ENCODE peak calls at places on chromosomes 12 and 14, in five cellular contexts. K is fibroblast of mammary gland; Y is esophagus squamous epithelium; S is CD8-positive, alpha-beta T cell; P is glutamatergic neuron. G is an unnamed sample.

GRCh38 chr12:45547822-45548221 is 181.7 kb upstream of the ARID2 start:
- DNase-seq in S (no peak), K (peak), Y (no peak), P (no peak), G (peak)

GRCh38 chr12:107903377-107904061 is 129.0 kb downstream of the ASCL4 start:
- DNase-seq in S (no peak), Y (peak), P (peak), K (no peak), G (peak)

GRCh38 chr12:7269273-7269672 is 34.6 kb upstream of the ACSM4 start:
- DNase-seq in P (no peak), K (peak), S (no peak), Y (no peak), G (no peak)

GRCh38 chr12:51904951-51905471 is 2.3 kb upstream of the ACVRL1 start:
- DNase-seq in Y (no peak), K (peak), P (no peak), S (no peak), G (peak)

GRCh38 chr12:104701301-104701700 is 244.6 kb downstream of the CHST11 start:
- DNase-seq in Y (no peak), P (no peak), K (no peak), S (no peak), G (no peak)

GRCh38 chr12:117967512-117967911 is 1.3 kb downstream of the KSR2 start:
- DNase-seq in S (no peak), Y (no peak), P (no peak), K (no peak), G (no peak)

GRCh38 chr14:96253140-96253539 is 2.9 kb upstream of the BDKRB1 start:
- DNase-seq in P (no peak), S (no peak), K (peak), Y (no peak), G (peak)

GRCh38 chr12:131003676-131004075 is 50.0 kb downstream of the ADGRD1 start:
- DNase-seq in Y (no peak), S (no peak), K (no peak), P (no peak), G (no peak)

GRCh38 chr14:46048127-46048526 is 603.5 kb downstream of the RPL10L start:
- DNase-seq in Y (no peak), P (peak), S (no peak), K (peak), G (peak)

GRCh38 chr12:70561550-70561949 is 75.7 kb downstream of the PTPRB start:
- DNase-seq in P (no peak), K (no peak), Y (no peak), S (no peak), G (no peak)

GRCh38 chr12:7241404-7242005 is 52.0 kb downstream of the PEX5 start:
- DNase-seq in K (peak), P (no peak), S (no peak), Y (no peak), G (peak)

GRCh38 chr12:116927244-116927940 is 16.6 kb downstream of the FBXW8 start:
- DNase-seq in P (no peak), Y (no peak), S (no peak), K (no peak), G (no peak)

GRCh38 chr14:96206461-96206860 is 1.8 kb downstream of the BDKRB2 start:
- DNase-seq in S (no peak), K (no peak), P (no peak), Y (no peak), G (peak)

GRCh38 chr12:131592972-131593371 is 117.9 kb upstream of the SFSWAP start:
- DNase-seq in S (no peak), K (no peak), Y (no peak), P (peak), G (no peak)

GRCh38 chr12:58774731-58775130 is 145.6 kb downstream of the LRIG3 start:
- DNase-seq in K (no peak), P (no peak), Y (no peak), S (no peak), G (no peak)

GRCh38 chr14:56118611-56119181 is 485 bp downstream of the PELI2 start:
- DNase-seq in S (no peak), P (no peak), K (no peak), Y (no peak), G (no peak)

GRCh38 chr12:1046727-1047126 is 55.7 kb downstream of the ERC1 start:
- DNase-seq in P (no peak), K (no peak), S (no peak), Y (no peak), G (no peak)

GRCh38 chr14:62189698-62190097 is 427.5 kb downstream of the SNAPC1 start:
- DNase-seq in S (no peak), P (no peak), Y (no peak), K (peak), G (peak)

GRCh38 chr12:65269603-65270002 is 8.9 kb upstream of the MSRB3 start:
- DNase-seq in S (no peak), P (no peak), K (no peak), Y (no peak), G (peak)

GRCh38 chr12:131795688-131796410 is 32.3 kb upstream of the MMP17 start:
- DNase-seq in S (no peak), Y (no peak), P (no peak), K (no peak), G (peak)

GRCh38 chr14:106738075-106738474 is 1211.7 kb downstream of the TMEM121 start:
- DNase-seq in S (no peak), Y (no peak), P (no peak), K (no peak), G (no peak)

GRCh38 chr12:12561305-12562015 is 1.2 kb downstream of the DUSP16 start:
- DNase-seq in Y (no peak), S (peak), K (peak), P (peak), G (peak)

DNA sequence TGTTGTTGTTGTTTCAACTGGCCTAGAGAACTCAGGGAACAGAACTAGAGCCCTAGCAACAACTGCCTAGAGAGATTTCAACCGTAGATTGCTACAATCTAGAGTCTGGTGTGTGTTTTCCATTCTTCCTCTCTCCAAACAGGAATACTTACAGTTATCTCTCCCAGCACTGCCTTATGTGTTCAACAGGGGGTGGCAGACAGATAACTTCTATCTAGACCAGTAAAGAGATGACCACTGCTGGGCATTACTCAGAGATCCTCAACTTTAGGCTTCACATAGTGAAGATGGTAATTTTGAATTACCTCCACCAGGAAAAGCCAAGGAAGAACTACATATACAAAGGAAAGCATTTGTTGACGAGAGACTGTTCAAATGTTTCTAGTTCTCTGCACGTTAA is 4.8 kb downstream of the TXNDC16 start:
- DNase-seq in K (no peak), P (no peak), S (no peak), Y (no peak), G (no peak)
- TF ChIP-seq CTCF in K (peak), P (no peak), S (no peak), Y (no peak), G (no peak)

DNA sequence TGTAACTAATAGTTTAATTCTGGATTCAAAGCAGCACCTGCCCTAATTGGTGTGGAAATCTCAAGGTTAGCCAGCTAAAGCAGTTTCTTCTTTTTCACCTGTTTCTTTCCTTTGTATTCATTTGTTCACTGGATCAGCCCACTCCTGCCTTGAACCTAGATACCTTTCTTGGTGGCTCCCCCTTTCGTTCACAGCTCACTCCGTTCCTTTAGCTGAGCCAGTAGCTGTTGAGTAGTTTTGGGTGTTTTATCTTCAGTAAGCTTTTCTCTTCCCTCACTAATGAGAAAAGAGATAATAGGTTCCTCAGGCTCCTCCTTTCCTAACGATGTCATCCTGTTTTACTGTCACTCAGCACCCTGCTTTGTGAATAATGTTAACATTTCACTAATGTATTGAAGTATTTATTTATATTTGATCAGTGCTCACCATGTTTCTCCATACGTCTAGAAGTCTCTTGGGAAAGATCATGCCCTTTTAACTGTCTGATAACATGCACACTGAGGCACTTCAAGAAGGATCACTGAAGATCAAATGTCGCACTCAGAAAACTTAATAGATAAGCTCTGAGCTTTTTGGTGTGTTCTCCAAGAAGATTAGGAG is 121.1 kb downstream of the TGFB3 start:
- DNase-seq in P (no peak), Y (no peak), S (no peak), K (no peak), G (no peak)
- TF ChIP-seq CTCF in P (no peak), Y (no peak), S (no peak), K (no peak), G (no peak)

DNA sequence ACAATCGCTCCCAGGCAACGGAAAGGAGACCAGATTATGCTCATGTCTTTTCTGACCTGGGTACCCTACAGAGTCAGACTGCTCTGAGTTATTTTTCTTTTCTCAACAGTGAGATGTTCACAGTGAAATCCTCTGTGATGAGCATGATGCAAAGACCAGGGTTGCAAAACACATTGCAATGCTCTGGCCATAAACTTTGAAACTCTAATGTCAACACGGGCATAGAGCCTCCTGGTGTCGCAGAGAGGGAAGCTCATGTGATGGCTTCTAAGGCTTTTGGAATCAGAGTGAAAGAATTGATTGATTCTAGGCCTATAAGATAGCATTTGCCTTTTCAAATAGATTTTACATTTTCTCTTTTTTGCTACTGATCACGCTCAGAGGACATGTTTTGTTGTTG is 193.4 kb downstream of the RASSF9 start:
- DNase-seq in K (peak), S (no peak), P (no peak), Y (no peak), G (peak)
- TF ChIP-seq CTCF in K (peak), S (no peak), P (no peak), Y (no peak), G (peak)

GRCh38 chr14:65940056-65940735 is 527.7 kb downstream of the FUT8 start:
- DNase-seq in S (no peak), P (peak), K (no peak), Y (no peak), G (peak)
- TF ChIP-seq CTCF in S (no peak), P (peak), K (peak), Y (no peak), G (peak)

DNA sequence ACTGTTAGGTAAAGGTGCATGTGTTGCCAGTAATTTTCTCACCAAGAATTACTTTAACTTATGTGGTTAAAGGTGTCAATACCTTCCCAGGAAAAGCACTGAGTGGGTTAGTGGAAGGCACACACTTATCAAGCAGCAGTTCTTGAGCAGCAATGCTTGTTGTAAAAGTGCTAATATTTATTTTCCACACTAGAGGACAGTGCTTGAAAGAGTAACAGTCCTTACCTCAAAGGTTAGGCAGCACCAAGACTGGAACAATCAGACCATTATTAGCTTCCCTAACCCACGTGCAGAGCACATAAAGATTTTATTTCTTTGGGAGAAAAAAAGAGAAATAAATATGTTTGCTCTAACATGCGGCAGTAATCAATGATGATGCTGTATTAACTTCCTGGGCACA is 48.8 kb upstream of the KRR1 start:
- DNase-seq in Y (no peak), P (no peak), S (no peak), K (peak), G (peak)
- TF ChIP-seq CTCF in Y (no peak), P (no peak), S (no peak), K (peak), G (peak)

GRCh38 chr12:30519535-30519934 is 176.1 kb downstream of the IPO8 start:
- DNase-seq in P (no peak), S (no peak), Y (no peak), K (no peak), G (no peak)

GRCh38 chr12:30517320-30517719 is 178.3 kb downstream of the IPO8 start:
- DNase-seq in P (no peak), K (no peak), S (no peak), Y (no peak), G (no peak)

GRCh38 chr12:30514666-30515065 is 181.0 kb downstream of the IPO8 start:
- DNase-seq in Y (no peak), K (no peak), S (no peak), P (no peak), G (peak)

GRCh38 chr12:30515351-30515750 is 180.3 kb downstream of the IPO8 start:
- DNase-seq in Y (no peak), S (no peak), P (no peak), K (peak), G (no peak)
- TF ChIP-seq CTCF in Y (no peak), S (no peak), P (no peak), K (peak), G (no peak)

GRCh38 chr12:2319747-2320146 is 267.0 kb downstream of the CACNA1C start:
- DNase-seq in Y (no peak), S (no peak), K (peak), P (no peak), G (no peak)

GRCh38 chr12:2318286-2318685 is 265.5 kb downstream of the CACNA1C start:
- DNase-seq in K (no peak), S (no peak), P (no peak), Y (no peak), G (no peak)

GRCh38 chr12:2319136-2319535 is 266.3 kb downstream of the CACNA1C start:
- DNase-seq in P (no peak), Y (no peak), S (no peak), K (no peak), G (no peak)

GRCh38 chr12:2314492-2314891 is 261.7 kb downstream of the CACNA1C start:
- DNase-seq in S (no peak), Y (no peak), K (no peak), P (no peak), G (no peak)

DNA sequence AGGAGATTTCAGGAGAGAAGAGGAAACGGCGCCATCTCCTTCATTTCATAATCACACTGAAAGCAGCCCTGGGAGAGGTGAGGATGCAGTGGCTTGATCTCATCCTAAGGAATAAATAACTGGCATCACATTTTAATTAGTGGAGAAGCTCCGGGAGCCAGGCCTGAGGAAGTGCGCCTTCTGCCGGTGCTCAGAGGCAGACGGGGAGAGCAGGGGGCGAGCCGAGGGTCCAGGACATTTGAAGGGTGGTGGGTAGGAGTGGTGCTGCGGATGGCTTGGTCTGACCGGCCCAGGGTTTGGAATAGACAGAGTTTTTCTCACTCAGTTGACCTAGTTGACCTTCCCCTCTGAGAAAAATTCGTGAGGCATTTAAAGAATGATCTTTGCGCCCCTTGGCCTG is 265.0 kb downstream of the CACNA1C start:
- DNase-seq in K (no peak), S (no peak), P (no peak), Y (no peak), G (no peak)
- TF ChIP-seq CTCF in K (no peak), S (no peak), P (no peak), Y (no peak), G (no peak)

G was measured in epithelial cell of esophagus.